ENCODE peak calls at places on chromosomes 16 and 17, in ten cellular contexts. One of them, this sample, is unnamed.

GRCh38 chr17:64572682-64573154 is 65.9 kb downstream of the CEP95 start:
- DNase-seq in fibroblast of pulmonary artery: peak
- DNase-seq in lower lobe of right lung: no peak
- DNase-seq in mucosa of descending colon: no peak
- DNase-seq in BJ: peak
- DNase-seq in right atrium auricular region: no peak
- DNase-seq in heart right ventricle: no peak
- DNase-seq in PC-9: no peak
- DNase-seq in fibroblast of villous mesenchyme: peak
- DNase-seq in pancreas: no peak
- DNase-seq in this sample: no peak

GRCh38 chr16:84959784-84960417 is 51.4 kb downstream of the ZDHHC7 start:
- DNase-seq in fibroblast of pulmonary artery: no peak
- DNase-seq in lower lobe of right lung: no peak
- DNase-seq in mucosa of descending colon: no peak
- DNase-seq in BJ: no peak
- DNase-seq in right atrium auricular region: no peak
- DNase-seq in heart right ventricle: no peak
- DNase-seq in PC-9: no peak
- DNase-seq in fibroblast of villous mesenchyme: no peak
- DNase-seq in pancreas: no peak
- DNase-seq in this sample: no peak

GRCh38 chr17:83171661-83172060 is 92.3 kb downstream of the METRNL start:
- DNase-seq in fibroblast of pulmonary artery: no peak
- DNase-seq in lower lobe of right lung: no peak
- DNase-seq in mucosa of descending colon: no peak
- DNase-seq in BJ: no peak
- DNase-seq in right atrium auricular region: peak
- DNase-seq in heart right ventricle: no peak
- DNase-seq in PC-9: no peak
- DNase-seq in fibroblast of villous mesenchyme: no peak
- DNase-seq in pancreas: no peak
- DNase-seq in this sample: no peak

GRCh38 chr17:17516315-17516930 is 20.2 kb upstream of the RASD1 start:
- DNase-seq in fibroblast of pulmonary artery: no peak
- DNase-seq in lower lobe of right lung: no peak
- DNase-seq in mucosa of descending colon: no peak
- DNase-seq in BJ: no peak
- DNase-seq in right atrium auricular region: no peak
- DNase-seq in heart right ventricle: no peak
- DNase-seq in PC-9: no peak
- DNase-seq in fibroblast of villous mesenchyme: no peak
- DNase-seq in pancreas: no peak
- DNase-seq in this sample: no peak

GRCh38 chr17:50112694-50113093 is 17.3 kb downstream of the SAMD14 start:
- DNase-seq in fibroblast of pulmonary artery: no peak
- DNase-seq in lower lobe of right lung: no peak
- DNase-seq in mucosa of descending colon: peak
- DNase-seq in BJ: no peak
- DNase-seq in right atrium auricular region: no peak
- DNase-seq in heart right ventricle: peak
- DNase-seq in PC-9: no peak
- DNase-seq in fibroblast of villous mesenchyme: no peak
- DNase-seq in pancreas: no peak
- DNase-seq in this sample: no peak

GRCh38 chr17:36482611-36483504 is 3.6 kb upstream of the ZNHIT3 start:
- DNase-seq in fibroblast of pulmonary artery: peak
- DNase-seq in lower lobe of right lung: peak
- DNase-seq in mucosa of descending colon: peak
- DNase-seq in BJ: no peak
- DNase-seq in right atrium auricular region: peak
- DNase-seq in heart right ventricle: peak
- DNase-seq in PC-9: peak
- DNase-seq in fibroblast of villous mesenchyme: peak
- DNase-seq in pancreas: peak
- DNase-seq in this sample: peak

GRCh38 chr16:10959161-10959560 is 14.8 kb downstream of the CLEC16A start:
- DNase-seq in fibroblast of pulmonary artery: no peak
- DNase-seq in lower lobe of right lung: no peak
- DNase-seq in mucosa of descending colon: no peak
- DNase-seq in BJ: no peak
- DNase-seq in right atrium auricular region: no peak
- DNase-seq in heart right ventricle: no peak
- DNase-seq in PC-9: no peak
- DNase-seq in fibroblast of villous mesenchyme: peak
- DNase-seq in pancreas: no peak
- DNase-seq in this sample: no peak

GRCh38 chr17:81432873-81433451 is 37.7 kb downstream of the BAHCC1 start:
- DNase-seq in fibroblast of pulmonary artery: no peak
- DNase-seq in lower lobe of right lung: peak
- DNase-seq in mucosa of descending colon: no peak
- DNase-seq in BJ: no peak
- DNase-seq in right atrium auricular region: no peak
- DNase-seq in heart right ventricle: no peak
- DNase-seq in PC-9: no peak
- DNase-seq in fibroblast of villous mesenchyme: no peak
- DNase-seq in pancreas: peak
- DNase-seq in this sample: peak

GRCh38 chr16:87698676-87699179 is 67.1 kb downstream of the KLHDC4 start:
- DNase-seq in fibroblast of pulmonary artery: no peak
- DNase-seq in lower lobe of right lung: no peak
- DNase-seq in mucosa of descending colon: no peak
- DNase-seq in BJ: no peak
- DNase-seq in right atrium auricular region: no peak
- DNase-seq in heart right ventricle: no peak
- DNase-seq in PC-9: no peak
- DNase-seq in fibroblast of villous mesenchyme: no peak
- DNase-seq in pancreas: no peak
- DNase-seq in this sample: no peak

GRCh38 chr16:53052519-53053501 is at the start of gene CHD9NB:
- DNase-seq in fibroblast of pulmonary artery: peak
- DNase-seq in lower lobe of right lung: no peak
- DNase-seq in mucosa of descending colon: peak
- DNase-seq in BJ: peak
- DNase-seq in right atrium auricular region: no peak
- DNase-seq in heart right ventricle: no peak
- DNase-seq in PC-9: peak
- DNase-seq in fibroblast of villous mesenchyme: peak
- DNase-seq in pancreas: no peak
- DNase-seq in this sample: peak
- TF ChIP-seq CTCF in fibroblast of pulmonary artery: no peak
- TF ChIP-seq CTCF in lower lobe of right lung: no peak
- TF ChIP-seq CTCF in mucosa of descending colon: no peak
- TF ChIP-seq CTCF in BJ: no peak
- TF ChIP-seq CTCF in right atrium auricular region: no peak
- TF ChIP-seq CTCF in heart right ventricle: no peak
- TF ChIP-seq CTCF in PC-9: no peak
- TF ChIP-seq CTCF in fibroblast of villous mesenchyme: no peak
- TF ChIP-seq CTCF in pancreas: no peak
- TF ChIP-seq CTCF in this sample: no peak

GRCh38 chr17:78421084-78421533 is 42.7 kb downstream of the PGS1 start:
- DNase-seq in fibroblast of pulmonary artery: no peak
- DNase-seq in lower lobe of right lung: no peak
- DNase-seq in mucosa of descending colon: no peak
- DNase-seq in BJ: no peak
- DNase-seq in right atrium auricular region: no peak
- DNase-seq in heart right ventricle: no peak
- DNase-seq in PC-9: no peak
- DNase-seq in fibroblast of villous mesenchyme: no peak
- DNase-seq in pancreas: no peak
- DNase-seq in this sample: no peak

GRCh38 chr17:78422872-78423588 is 44.6 kb downstream of the PGS1 start:
- DNase-seq in fibroblast of pulmonary artery: no peak
- DNase-seq in lower lobe of right lung: no peak
- DNase-seq in mucosa of descending colon: no peak
- DNase-seq in BJ: no peak
- DNase-seq in right atrium auricular region: no peak
- DNase-seq in heart right ventricle: no peak
- DNase-seq in PC-9: no peak
- DNase-seq in fibroblast of villous mesenchyme: no peak
- DNase-seq in pancreas: no peak
- DNase-seq in this sample: no peak

GRCh38 chr17:78423961-78424747 is 45.7 kb downstream of the PGS1 start:
- DNase-seq in fibroblast of pulmonary artery: no peak
- DNase-seq in lower lobe of right lung: no peak
- DNase-seq in mucosa of descending colon: no peak
- DNase-seq in BJ: no peak
- DNase-seq in right atrium auricular region: no peak
- DNase-seq in heart right ventricle: no peak
- DNase-seq in PC-9: no peak
- DNase-seq in fibroblast of villous mesenchyme: peak
- DNase-seq in pancreas: no peak
- DNase-seq in this sample: no peak

GRCh38 chr17:78421534-78422266 is 43.3 kb downstream of the PGS1 start:
- DNase-seq in fibroblast of pulmonary artery: peak
- DNase-seq in lower lobe of right lung: peak
- DNase-seq in mucosa of descending colon: peak
- DNase-seq in BJ: peak
- DNase-seq in right atrium auricular region: no peak
- DNase-seq in heart right ventricle: peak
- DNase-seq in PC-9: peak
- DNase-seq in fibroblast of villous mesenchyme: peak
- DNase-seq in pancreas: peak
- DNase-seq in this sample: peak

DNA sequence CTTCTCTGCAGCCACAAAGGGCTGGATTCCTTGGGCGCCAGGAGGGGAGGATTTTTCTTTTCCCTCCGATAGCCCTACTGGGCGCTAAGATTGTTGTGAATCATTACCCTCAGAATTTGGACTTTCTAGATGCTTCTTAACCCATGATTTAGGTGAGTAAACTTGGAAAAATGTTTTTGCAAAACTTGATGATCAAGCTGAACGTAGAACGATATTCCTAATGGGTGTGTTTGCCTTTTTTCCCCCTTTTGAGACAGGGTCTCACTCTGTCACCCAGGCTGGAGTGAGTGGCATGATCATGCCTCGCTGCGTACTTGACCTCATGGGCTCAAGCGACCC is 43.8 kb downstream of the PGS1 start:
- DNase-seq in fibroblast of pulmonary artery: no peak
- DNase-seq in lower lobe of right lung: no peak
- DNase-seq in mucosa of descending colon: no peak
- DNase-seq in BJ: no peak
- DNase-seq in right atrium auricular region: no peak
- DNase-seq in heart right ventricle: no peak
- DNase-seq in PC-9: no peak
- DNase-seq in fibroblast of villous mesenchyme: no peak
- DNase-seq in pancreas: no peak
- DNase-seq in this sample: no peak
- TF ChIP-seq CTCF in fibroblast of pulmonary artery: no peak
- TF ChIP-seq CTCF in lower lobe of right lung: peak
- TF ChIP-seq CTCF in mucosa of descending colon: no peak
- TF ChIP-seq CTCF in BJ: no peak
- TF ChIP-seq CTCF in right atrium auricular region: no peak
- TF ChIP-seq CTCF in heart right ventricle: no peak
- TF ChIP-seq CTCF in PC-9: peak
- TF ChIP-seq CTCF in fibroblast of villous mesenchyme: no peak
- TF ChIP-seq CTCF in pancreas: no peak
- TF ChIP-seq CTCF in this sample: no peak

GRCh38 chr16:58847902-58848661 is 114.0 kb upstream of the GOT2 start:
- DNase-seq in fibroblast of pulmonary artery: no peak
- DNase-seq in lower lobe of right lung: no peak
- DNase-seq in mucosa of descending colon: no peak
- DNase-seq in BJ: peak
- DNase-seq in right atrium auricular region: no peak
- DNase-seq in heart right ventricle: no peak
- DNase-seq in PC-9: no peak
- DNase-seq in fibroblast of villous mesenchyme: no peak
- DNase-seq in pancreas: no peak
- DNase-seq in this sample: no peak

GRCh38 chr16:58848662-58849002 is 114.5 kb upstream of the GOT2 start:
- DNase-seq in fibroblast of pulmonary artery: no peak
- DNase-seq in lower lobe of right lung: no peak
- DNase-seq in mucosa of descending colon: no peak
- DNase-seq in BJ: no peak
- DNase-seq in right atrium auricular region: no peak
- DNase-seq in heart right ventricle: no peak
- DNase-seq in PC-9: no peak
- DNase-seq in fibroblast of villous mesenchyme: no peak
- DNase-seq in pancreas: no peak
- DNase-seq in this sample: no peak

GRCh38 chr16:58842156-58842555 is 108.0 kb upstream of the GOT2 start:
- DNase-seq in fibroblast of pulmonary artery: no peak
- DNase-seq in lower lobe of right lung: no peak
- DNase-seq in mucosa of descending colon: no peak
- DNase-seq in BJ: no peak
- DNase-seq in right atrium auricular region: no peak
- DNase-seq in heart right ventricle: no peak
- DNase-seq in PC-9: no peak
- DNase-seq in fibroblast of villous mesenchyme: no peak
- DNase-seq in pancreas: no peak
- DNase-seq in this sample: no peak

GRCh38 chr16:58842746-58843145 is 108.6 kb upstream of the GOT2 start:
- DNase-seq in fibroblast of pulmonary artery: no peak
- DNase-seq in lower lobe of right lung: no peak
- DNase-seq in mucosa of descending colon: no peak
- DNase-seq in BJ: no peak
- DNase-seq in right atrium auricular region: no peak
- DNase-seq in heart right ventricle: no peak
- DNase-seq in PC-9: no peak
- DNase-seq in fibroblast of villous mesenchyme: no peak
- DNase-seq in pancreas: no peak
- DNase-seq in this sample: no peak

GRCh38 chr16:58843675-58844074 is 109.6 kb upstream of the GOT2 start:
- DNase-seq in fibroblast of pulmonary artery: peak
- DNase-seq in lower lobe of right lung: no peak
- DNase-seq in mucosa of descending colon: no peak
- DNase-seq in BJ: no peak
- DNase-seq in right atrium auricular region: no peak
- DNase-seq in heart right ventricle: no peak
- DNase-seq in PC-9: no peak
- DNase-seq in fibroblast of villous mesenchyme: peak
- DNase-seq in pancreas: no peak
- DNase-seq in this sample: no peak
- TF ChIP-seq CTCF in fibroblast of pulmonary artery: no peak
- TF ChIP-seq CTCF in lower lobe of right lung: no peak
- TF ChIP-seq CTCF in mucosa of descending colon: no peak
- TF ChIP-seq CTCF in BJ: peak
- TF ChIP-seq CTCF in right atrium auricular region: no peak
- TF ChIP-seq CTCF in heart right ventricle: no peak
- TF ChIP-seq CTCF in PC-9: peak
- TF ChIP-seq CTCF in fibroblast of villous mesenchyme: no peak
- TF ChIP-seq CTCF in pancreas: no peak
- TF ChIP-seq CTCF in this sample: no peak

DNA sequence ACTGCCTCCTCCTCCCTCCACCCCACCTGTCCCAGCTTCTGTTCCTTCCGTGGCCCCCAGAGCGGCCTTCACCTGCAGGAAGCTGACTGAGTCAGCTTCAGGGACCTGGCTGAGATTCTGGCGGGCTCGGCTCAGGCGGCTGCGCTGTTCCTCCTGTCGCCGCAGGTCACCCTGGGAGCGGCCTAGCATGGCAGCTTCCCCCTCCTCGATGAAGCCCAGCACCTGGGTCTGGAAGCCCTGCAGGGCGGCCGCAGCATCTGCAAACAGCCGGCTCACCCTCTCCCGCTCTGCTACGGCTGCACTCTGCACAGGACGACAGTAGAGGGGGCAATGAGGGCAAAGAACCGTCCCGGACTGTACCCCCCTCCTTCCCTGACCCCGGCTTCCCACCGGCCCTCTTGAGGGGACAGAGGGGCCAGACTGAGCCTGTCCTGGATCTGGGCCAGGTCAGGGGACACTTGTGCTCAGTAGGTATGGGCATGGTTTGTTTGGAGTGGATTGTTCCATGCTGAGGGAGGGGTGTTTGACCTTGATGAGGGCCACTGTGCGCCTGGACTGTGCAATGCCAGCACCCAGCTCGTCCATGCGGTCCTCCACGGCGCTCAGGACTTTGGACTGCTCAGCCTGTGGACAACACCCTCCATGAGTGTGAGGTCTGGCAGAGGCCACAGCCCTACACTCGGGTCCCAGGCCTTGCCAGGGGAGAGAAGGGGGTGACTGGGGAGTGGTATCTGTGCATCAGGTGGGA is 2.0 kb downstream of the TRIM47 start:
- DNase-seq in fibroblast of pulmonary artery: no peak
- DNase-seq in lower lobe of right lung: peak
- DNase-seq in mucosa of descending colon: peak
- DNase-seq in BJ: no peak
- DNase-seq in right atrium auricular region: no peak
- DNase-seq in heart right ventricle: no peak
- DNase-seq in PC-9: no peak
- DNase-seq in fibroblast of villous mesenchyme: no peak
- DNase-seq in pancreas: peak
- DNase-seq in this sample: no peak
- TF ChIP-seq CTCF in fibroblast of pulmonary artery: peak
- TF ChIP-seq CTCF in lower lobe of right lung: no peak
- TF ChIP-seq CTCF in mucosa of descending colon: no peak
- TF ChIP-seq CTCF in BJ: no peak
- TF ChIP-seq CTCF in right atrium auricular region: no peak
- TF ChIP-seq CTCF in heart right ventricle: no peak
- TF ChIP-seq CTCF in PC-9: no peak
- TF ChIP-seq CTCF in fibroblast of villous mesenchyme: peak
- TF ChIP-seq CTCF in pancreas: no peak
- TF ChIP-seq CTCF in this sample: peak

This sample was measured in prostate gland.